ENCODE peak calls at places on chromosome 13, in ten cellular contexts. X, V, H, I, N, S, E, A, Q and W are unnamed samples. For H3K27me3, the result is how much of the 10 kb centered on the place peaks cover.

GRCh38 chr13:78326608-78327007 is 276.7 kb downstream of the POU4F1 start:
- DNase-seq in A (no peak), I (no peak), H (no peak), Q (no peak), S (no peak), N (no peak), X (no peak), E (no peak), V (no peak), W (no peak)

GRCh38 chr13:31910633-31911032 is 120.9 kb upstream of the FRY start:
- DNase-seq in H (no peak), Q (no peak), X (no peak), A (no peak), I (no peak), E (no peak), N (no peak), S (no peak), V (no peak), W (no peak)

GRCh38 chr13:106161186-106161585 is 374.3 kb downstream of the EFNB2 start:
- DNase-seq in H (no peak), A (no peak), V (no peak), N (no peak), E (no peak), Q (no peak), X (no peak), I (no peak), S (no peak), W (no peak)

GRCh38 chr13:40401911-40402776 is 264.3 kb downstream of the FOXO1 start:
- DNase-seq in Q (peak), X (peak), H (peak), S (peak), V (peak), A (peak), E (peak), I (no peak), N (peak), W (no peak)

GRCh38 chr13:101144808-101145419 is 271.4 kb downstream of the NALCN start:
- DNase-seq in A (no peak), S (no peak), N (peak), E (peak), V (peak), Q (no peak), X (no peak), I (no peak), H (no peak), W (no peak)

GRCh38 chr13:103187621-103188020 is 121.4 kb upstream of the SLC10A2 start:
- DNase-seq in S (no peak), V (no peak), A (no peak), N (no peak), Q (no peak), X (no peak), H (no peak), I (no peak), E (no peak), W (no peak)

GRCh38 chr13:113848431-113849260 is 15.2 kb downstream of the GAS6 start:
- DNase-seq in S (no peak), E (no peak), H (no peak), I (peak), V (peak), N (no peak), Q (peak), A (no peak), X (peak), W (no peak)

GRCh38 chr13:28338742-28339141 is 156.2 kb downstream of the FLT1 start:
- DNase-seq in S (no peak), H (no peak), E (no peak), I (no peak), V (no peak), A (no peak), N (no peak), X (no peak), Q (no peak), W (no peak)

GRCh38 chr13:62629618-62630017 is 1214.0 kb upstream of the PCDH20 start:
- DNase-seq in S (no peak), Q (no peak), I (no peak), X (no peak), V (no peak), A (no peak), N (no peak), H (no peak), E (no peak), W (no peak)

GRCh38 chr13:74825170-74825948 is 656.6 kb downstream of the TBC1D4 start:
- DNase-seq in H (no peak), Q (no peak), V (no peak), E (no peak), X (no peak), A (no peak), S (no peak), N (no peak), I (no peak), W (no peak)

DNA sequence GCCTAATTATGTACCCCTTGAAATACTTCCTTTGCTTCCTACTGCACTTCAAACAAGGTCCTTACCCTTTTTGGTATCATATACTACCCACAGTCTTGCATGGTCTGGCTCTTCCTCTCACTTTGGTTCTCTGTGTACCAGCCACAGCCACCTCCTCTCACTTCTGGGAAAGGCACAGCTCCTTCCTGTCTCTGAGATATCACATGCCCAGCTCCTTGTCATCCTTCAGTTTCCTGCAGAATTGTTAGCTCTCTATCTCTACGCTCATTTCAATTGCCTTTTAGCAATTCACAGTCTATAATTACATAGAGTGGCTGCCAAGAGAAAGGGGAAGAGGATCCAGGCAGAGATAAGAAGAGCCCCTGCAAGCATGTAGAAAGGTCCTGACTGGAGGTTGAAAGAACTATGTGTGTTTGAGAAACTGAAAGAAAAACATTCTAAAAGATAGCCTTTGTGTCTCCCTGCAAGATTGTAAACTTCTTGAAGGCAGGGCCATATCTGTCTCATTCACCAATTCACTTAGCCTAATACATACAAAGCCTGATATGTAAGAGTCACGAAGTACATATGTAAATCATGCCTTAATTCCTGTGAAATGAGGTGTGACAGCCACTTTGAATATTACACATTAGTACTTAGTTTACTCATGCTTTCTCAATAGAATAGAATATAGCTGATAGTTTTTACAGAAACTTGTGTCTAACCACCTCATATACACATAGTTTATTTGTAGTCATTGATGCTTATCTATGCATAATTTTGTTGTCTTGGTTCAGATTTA is 933.1 kb downstream of the DIAPH3 start:
- DNase-seq in S (no peak), A (no peak), V (no peak), E (no peak), H (no peak), N (no peak), I (no peak), X (no peak), Q (no peak), W (no peak)
- H3K27me3 ChIP-seq in S (under half), A (under half), V (under half), E (under half), H (under half), N (under half), I (under half), X (under half), Q (under half), W (under half)

DNA sequence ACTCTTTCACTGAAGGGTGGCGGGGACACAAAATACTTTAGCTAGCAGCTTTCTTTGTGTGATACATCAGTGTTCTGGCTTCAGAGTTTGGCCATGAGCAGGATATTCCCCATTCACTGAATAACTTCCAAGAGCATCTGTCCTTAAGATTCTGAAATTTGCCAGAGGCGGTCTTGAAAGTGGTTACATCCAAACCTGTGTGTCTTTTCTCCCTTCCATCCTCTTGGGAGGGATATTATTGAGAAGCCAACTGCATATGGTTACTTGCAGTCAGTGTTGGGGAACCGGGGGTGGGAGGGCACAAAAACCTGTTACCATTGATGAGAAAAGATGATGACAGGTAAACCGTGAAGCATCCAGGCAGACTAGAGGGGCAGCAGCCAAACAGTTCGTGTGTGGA is 104.7 kb downstream of the WDFY2 start:
- DNase-seq in Q (no peak), S (no peak), V (no peak), A (no peak), I (no peak), X (no peak), H (no peak), N (no peak), E (no peak), W (no peak)
- H3K27ac ChIP-seq in Q (no peak), S (no peak), V (no peak), A (no peak), I (no peak), X (no peak), H (no peak), N (no peak), E (no peak), W (no peak)

GRCh38 chr13:112127564-112127963 is 60.6 kb downstream of the SOX1 start:
- DNase-seq in E (no peak), H (no peak), N (no peak), X (no peak), V (no peak), S (no peak), A (no peak), Q (no peak), I (no peak), W (no peak)
- H3K27me3 ChIP-seq in E (under half), H (under half), N (under half), X (under half), V (half or more), S (under half), A (under half), Q (half or more), I (under half), W (under half)

GRCh38 chr13:50914301-50914700 is 4.7 kb downstream of the RNASEH2B start:
- DNase-seq in E (no peak), V (no peak), S (no peak), H (no peak), I (no peak), A (no peak), N (no peak), X (no peak), Q (no peak), W (no peak)

GRCh38 chr13:50911051-50911690 is 1.6 kb downstream of the RNASEH2B start:
- DNase-seq in E (no peak), I (no peak), Q (no peak), V (no peak), N (no peak), A (no peak), S (no peak), X (no peak), H (no peak), W (no peak)

GRCh38 chr13:50914848-50915247 is 5.3 kb downstream of the RNASEH2B start:
- DNase-seq in E (no peak), Q (no peak), N (no peak), S (no peak), I (no peak), X (no peak), A (no peak), H (no peak), V (no peak), W (no peak)

GRCh38 chr13:50911937-50912624 is 2.5 kb downstream of the RNASEH2B start:
- DNase-seq in V (peak), Q (peak), E (peak), A (peak), N (peak), I (peak), S (peak), H (peak), X (peak), W (peak)

GRCh38 chr13:50912851-50913250 is 3.3 kb downstream of the RNASEH2B start:
- DNase-seq in N (no peak), X (no peak), Q (no peak), V (no peak), H (no peak), E (no peak), S (no peak), I (no peak), A (no peak), W (no peak)
- H3K27ac ChIP-seq in N (no peak), X (no peak), Q (no peak), V (no peak), H (peak), E (no peak), S (no peak), I (no peak), A (no peak), W (no peak)

DNA sequence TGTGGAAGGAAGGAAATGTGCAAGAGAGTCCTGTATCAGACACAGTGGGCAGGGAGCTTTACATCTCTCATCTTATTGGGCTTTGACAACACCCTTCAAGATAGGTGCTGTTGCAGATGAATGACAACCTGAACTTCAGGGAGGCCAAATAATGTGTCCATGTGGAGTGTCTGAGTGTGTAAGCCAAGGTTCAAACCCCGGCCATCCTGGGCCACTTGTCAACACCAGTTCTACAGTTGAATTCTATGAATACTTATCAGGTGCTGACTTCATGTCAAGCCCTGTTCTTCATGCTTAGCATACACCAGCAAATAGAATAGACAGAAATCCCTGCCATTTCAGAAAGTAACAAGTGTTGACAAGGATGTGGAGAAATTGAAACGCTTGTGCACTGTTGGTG is 354.4 kb downstream of the KCNRG start:
- DNase-seq in V (no peak), Q (no peak), N (no peak), A (no peak), X (no peak), E (no peak), H (no peak), S (no peak), I (no peak), W (no peak)
- H3K27me3 ChIP-seq in V (under half), Q (under half), N (under half), A (under half), X (under half), E (under half), H (under half), S (under half), I (under half), W (under half)

DNA sequence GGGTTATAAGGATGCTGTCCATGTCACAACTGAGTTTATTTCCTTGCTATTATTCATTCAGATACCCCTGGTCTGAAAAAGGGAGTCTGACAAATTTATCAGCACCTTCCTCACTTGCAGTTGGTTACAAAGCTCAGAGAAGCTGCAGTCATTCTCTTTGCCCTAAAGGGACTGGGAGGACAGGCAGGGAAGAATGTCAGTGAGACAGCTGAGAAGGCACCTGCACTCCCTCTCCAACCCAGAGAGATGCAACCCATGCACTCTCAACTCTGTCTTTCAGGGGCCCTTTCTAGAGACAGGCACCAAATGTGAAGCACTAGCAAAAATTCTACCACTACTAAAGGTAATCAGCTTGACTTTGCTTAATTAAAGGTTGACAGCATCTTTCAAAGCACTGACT is 83.3 kb downstream of the CRYL1 start:
- DNase-seq in A (no peak), I (no peak), S (no peak), X (no peak), Q (no peak), E (no peak), V (no peak), H (no peak), N (no peak), W (no peak)
- H3K27ac ChIP-seq in A (no peak), I (no peak), S (no peak), X (no peak), Q (no peak), E (no peak), V (no peak), H (no peak), N (no peak), W (no peak)

GRCh38 chr13:98478134-98479129 is 98.5 kb downstream of the STK24 start:
- DNase-seq in Q (peak), A (no peak), X (no peak), I (no peak), E (no peak), S (no peak), V (no peak), H (no peak), N (peak), W (peak)

GRCh38 chr13:98481511-98481951 is 95.4 kb downstream of the STK24 start:
- DNase-seq in N (no peak), X (no peak), H (peak), Q (peak), S (no peak), I (no peak), A (no peak), V (no peak), E (no peak), W (no peak)

GRCh38 chr13:98482476-98483444 is 94.1 kb downstream of the STK24 start:
- DNase-seq in N (no peak), A (peak), E (no peak), V (peak), Q (peak), H (peak), S (peak), I (no peak), X (peak), W (no peak)

GRCh38 chr13:98479496-98480003 is 97.4 kb downstream of the STK24 start:
- DNase-seq in N (no peak), A (no peak), H (peak), I (no peak), V (no peak), X (no peak), S (no peak), E (no peak), Q (peak), W (no peak)

GRCh38 chr13:98480915-98481510 is 95.9 kb downstream of the STK24 start:
- DNase-seq in I (no peak), H (peak), A (no peak), N (no peak), S (no peak), V (no peak), E (no peak), Q (peak), X (no peak), W (peak)
- H3K27me3 ChIP-seq in I (under half), H (under half), A (under half), N (under half), S (under half), V (under half), E (under half), Q (under half), X (under half), W (under half)